ENCODE peak calls at places on chromosomes 13 and 19, in seven cellular contexts. One of them, this sample, is unnamed. For H3K27me3, the result is how much of the 10 kb centered on the place peaks cover.

GRCh38 chr13:91817250-91817649 is 418.8 kb downstream of the GPC5 start:
- DNase-seq in AG04450: no peak
- DNase-seq in cardiac muscle cell: peak
- DNase-seq in left ventricle myocardium inferior: no peak
- DNase-seq in colonic mucosa: no peak
- DNase-seq in suprapubic skin: no peak
- DNase-seq in astrocyte: peak
- DNase-seq in this sample: peak

GRCh38 chr19:33194884-33195710 is 967 bp downstream of the LRP3 start:
- DNase-seq in suprapubic skin: no peak
- DNase-seq in astrocyte: no peak
- DNase-seq in cardiac muscle cell: peak
- DNase-seq in AG04450: no peak
- DNase-seq in left ventricle myocardium inferior: no peak
- DNase-seq in colonic mucosa: peak
- DNase-seq in this sample: peak

GRCh38 chr13:49858183-49858856 is 65.8 kb upstream of the KPNA3 start:
- DNase-seq in colonic mucosa: no peak
- DNase-seq in AG04450: peak
- DNase-seq in left ventricle myocardium inferior: no peak
- DNase-seq in astrocyte: peak
- DNase-seq in suprapubic skin: no peak
- DNase-seq in cardiac muscle cell: peak
- DNase-seq in this sample: no peak

GRCh38 chr19:18815673-18816072 is 16.1 kb upstream of the UPF1 start:
- DNase-seq in left ventricle myocardium inferior: no peak
- DNase-seq in cardiac muscle cell: no peak
- DNase-seq in astrocyte: no peak
- DNase-seq in AG04450: no peak
- DNase-seq in colonic mucosa: no peak
- DNase-seq in suprapubic skin: no peak
- DNase-seq in this sample: no peak

GRCh38 chr19:5430237-5430636 is 25.0 kb upstream of the ZNRF4 start:
- DNase-seq in colonic mucosa: no peak
- DNase-seq in left ventricle myocardium inferior: no peak
- DNase-seq in cardiac muscle cell: no peak
- DNase-seq in suprapubic skin: no peak
- DNase-seq in astrocyte: no peak
- DNase-seq in AG04450: no peak
- DNase-seq in this sample: peak

GRCh38 chr19:35592226-35592625 is 6.3 kb downstream of the PMIS2 start:
- DNase-seq in astrocyte: peak
- DNase-seq in left ventricle myocardium inferior: no peak
- DNase-seq in colonic mucosa: no peak
- DNase-seq in AG04450: peak
- DNase-seq in cardiac muscle cell: peak
- DNase-seq in suprapubic skin: no peak
- DNase-seq in this sample: peak

GRCh38 chr13:99577934-99578917 is 77.0 kb downstream of the TM9SF2 start:
- DNase-seq in suprapubic skin: no peak
- DNase-seq in astrocyte: no peak
- DNase-seq in cardiac muscle cell: peak
- DNase-seq in left ventricle myocardium inferior: no peak
- DNase-seq in colonic mucosa: no peak
- DNase-seq in AG04450: no peak
- DNase-seq in this sample: no peak

GRCh38 chr13:73598021-73598712 is 536.0 kb downstream of the KLF12 start:
- DNase-seq in suprapubic skin: no peak
- DNase-seq in cardiac muscle cell: peak
- DNase-seq in colonic mucosa: no peak
- DNase-seq in AG04450: peak
- DNase-seq in astrocyte: peak
- DNase-seq in left ventricle myocardium inferior: no peak
- DNase-seq in this sample: no peak

GRCh38 chr19:22532388-22533310 is 101.5 kb upstream of the ZNF492 start:
- DNase-seq in suprapubic skin: no peak
- DNase-seq in AG04450: no peak
- DNase-seq in cardiac muscle cell: peak
- DNase-seq in astrocyte: no peak
- DNase-seq in colonic mucosa: peak
- DNase-seq in left ventricle myocardium inferior: peak
- DNase-seq in this sample: no peak

GRCh38 chr13:24221007-24221406 is 60.5 kb downstream of the SPATA13 start:
- DNase-seq in colonic mucosa: no peak
- DNase-seq in cardiac muscle cell: no peak
- DNase-seq in left ventricle myocardium inferior: no peak
- DNase-seq in AG04450: no peak
- DNase-seq in astrocyte: no peak
- DNase-seq in suprapubic skin: no peak
- DNase-seq in this sample: no peak

GRCh38 chr13:36193151-36193855 is 21.1 kb downstream of the SOHLH2 start:
- DNase-seq in AG04450: no peak
- DNase-seq in colonic mucosa: no peak
- DNase-seq in astrocyte: peak
- DNase-seq in left ventricle myocardium inferior: no peak
- DNase-seq in cardiac muscle cell: peak
- DNase-seq in suprapubic skin: no peak
- DNase-seq in this sample: no peak

GRCh38 chr19:39969266-39969665 is 1.7 kb upstream of the PSMC4 start:
- DNase-seq in colonic mucosa: peak
- DNase-seq in astrocyte: no peak
- DNase-seq in cardiac muscle cell: no peak
- DNase-seq in suprapubic skin: no peak
- DNase-seq in AG04450: no peak
- DNase-seq in left ventricle myocardium inferior: no peak
- DNase-seq in this sample: no peak

GRCh38 chr13:30895773-30896172 is 10.3 kb upstream of the MEDAG start:
- DNase-seq in AG04450: peak
- DNase-seq in astrocyte: peak
- DNase-seq in cardiac muscle cell: peak
- DNase-seq in left ventricle myocardium inferior: peak
- DNase-seq in colonic mucosa: no peak
- DNase-seq in suprapubic skin: peak
- DNase-seq in this sample: no peak

GRCh38 chr19:46719629-46720515 is 3.0 kb upstream of the PRKD2 start:
- DNase-seq in colonic mucosa: no peak
- DNase-seq in suprapubic skin: no peak
- DNase-seq in AG04450: no peak
- DNase-seq in left ventricle myocardium inferior: no peak
- DNase-seq in astrocyte: no peak
- DNase-seq in cardiac muscle cell: no peak
- DNase-seq in this sample: no peak

GRCh38 chr19:46717716-46718143 is 816 bp upstream of the PRKD2 start:
- DNase-seq in astrocyte: no peak
- DNase-seq in left ventricle myocardium inferior: no peak
- DNase-seq in colonic mucosa: peak
- DNase-seq in AG04450: no peak
- DNase-seq in cardiac muscle cell: no peak
- DNase-seq in suprapubic skin: no peak
- DNase-seq in this sample: no peak

GRCh38 chr19:46717034-46717715 is at the start of gene PRKD2:
- DNase-seq in colonic mucosa: peak
- DNase-seq in astrocyte: peak
- DNase-seq in AG04450: peak
- DNase-seq in suprapubic skin: peak
- DNase-seq in cardiac muscle cell: peak
- DNase-seq in left ventricle myocardium inferior: peak
- DNase-seq in this sample: peak

GRCh38 chr19:46718934-46719551 is 2.1 kb upstream of the PRKD2 start:
- DNase-seq in colonic mucosa: no peak
- DNase-seq in cardiac muscle cell: no peak
- DNase-seq in left ventricle myocardium inferior: no peak
- DNase-seq in AG04450: no peak
- DNase-seq in suprapubic skin: no peak
- DNase-seq in astrocyte: no peak
- DNase-seq in this sample: no peak

GRCh38 chr19:46718157-46718933 is 1.4 kb upstream of the PRKD2 start:
- DNase-seq in colonic mucosa: peak
- DNase-seq in suprapubic skin: no peak
- DNase-seq in left ventricle myocardium inferior: no peak
- DNase-seq in astrocyte: no peak
- DNase-seq in AG04450: no peak
- DNase-seq in cardiac muscle cell: peak
- DNase-seq in this sample: peak
- H3K27ac ChIP-seq in colonic mucosa: peak
- H3K27ac ChIP-seq in suprapubic skin: peak
- H3K27ac ChIP-seq in left ventricle myocardium inferior: peak
- H3K27ac ChIP-seq in astrocyte: no peak
- H3K27ac ChIP-seq in AG04450: peak
- H3K27ac ChIP-seq in cardiac muscle cell: no peak
- H3K27ac ChIP-seq in this sample: peak

DNA sequence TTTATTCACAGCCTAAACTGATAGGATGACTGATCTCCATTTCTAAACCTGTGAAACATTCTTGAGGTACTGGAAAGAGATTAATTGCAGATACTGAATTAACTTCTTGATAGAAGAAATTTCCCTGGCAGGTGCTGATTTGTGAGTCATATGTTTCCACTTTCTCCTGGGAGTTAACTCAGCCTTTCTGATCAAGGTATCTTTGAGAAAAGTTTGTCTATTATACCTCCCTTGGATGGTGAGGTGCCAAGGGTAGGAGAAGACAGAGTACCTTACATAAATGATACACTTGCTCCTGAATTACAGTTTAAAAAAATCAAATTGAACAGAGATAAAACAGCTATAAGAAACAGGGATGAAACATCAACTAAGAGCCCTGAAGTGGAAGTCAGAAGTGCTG is 123.0 kb downstream of the RGCC start:
- DNase-seq in left ventricle myocardium inferior: no peak
- DNase-seq in colonic mucosa: no peak
- DNase-seq in suprapubic skin: no peak
- DNase-seq in astrocyte: no peak
- DNase-seq in AG04450: no peak
- DNase-seq in cardiac muscle cell: no peak
- DNase-seq in this sample: no peak
- TF ChIP-seq CTCF in left ventricle myocardium inferior: no peak
- TF ChIP-seq CTCF in colonic mucosa: no peak
- TF ChIP-seq CTCF in suprapubic skin: no peak
- TF ChIP-seq CTCF in astrocyte: no peak
- TF ChIP-seq CTCF in AG04450: no peak
- TF ChIP-seq CTCF in cardiac muscle cell: no peak
- TF ChIP-seq CTCF in this sample: no peak

GRCh38 chr19:53882391-53883050 is 524 bp downstream of the PRKCG start:
- DNase-seq in colonic mucosa: no peak
- DNase-seq in AG04450: no peak
- DNase-seq in suprapubic skin: no peak
- DNase-seq in cardiac muscle cell: no peak
- DNase-seq in left ventricle myocardium inferior: no peak
- DNase-seq in astrocyte: no peak
- DNase-seq in this sample: no peak

GRCh38 chr19:53879145-53880037 is 2.6 kb upstream of the PRKCG start:
- DNase-seq in cardiac muscle cell: peak
- DNase-seq in colonic mucosa: peak
- DNase-seq in AG04450: peak
- DNase-seq in astrocyte: peak
- DNase-seq in suprapubic skin: peak
- DNase-seq in left ventricle myocardium inferior: peak
- DNase-seq in this sample: peak

GRCh38 chr19:53878786-53879144 is 3.2 kb upstream of the PRKCG start:
- DNase-seq in left ventricle myocardium inferior: no peak
- DNase-seq in cardiac muscle cell: no peak
- DNase-seq in astrocyte: no peak
- DNase-seq in colonic mucosa: no peak
- DNase-seq in AG04450: no peak
- DNase-seq in suprapubic skin: no peak
- DNase-seq in this sample: no peak

GRCh38 chr19:53881482-53882390 is at the start of gene PRKCG:
- DNase-seq in colonic mucosa: peak
- DNase-seq in AG04450: no peak
- DNase-seq in left ventricle myocardium inferior: peak
- DNase-seq in suprapubic skin: peak
- DNase-seq in cardiac muscle cell: no peak
- DNase-seq in astrocyte: no peak
- DNase-seq in this sample: peak

DNA sequence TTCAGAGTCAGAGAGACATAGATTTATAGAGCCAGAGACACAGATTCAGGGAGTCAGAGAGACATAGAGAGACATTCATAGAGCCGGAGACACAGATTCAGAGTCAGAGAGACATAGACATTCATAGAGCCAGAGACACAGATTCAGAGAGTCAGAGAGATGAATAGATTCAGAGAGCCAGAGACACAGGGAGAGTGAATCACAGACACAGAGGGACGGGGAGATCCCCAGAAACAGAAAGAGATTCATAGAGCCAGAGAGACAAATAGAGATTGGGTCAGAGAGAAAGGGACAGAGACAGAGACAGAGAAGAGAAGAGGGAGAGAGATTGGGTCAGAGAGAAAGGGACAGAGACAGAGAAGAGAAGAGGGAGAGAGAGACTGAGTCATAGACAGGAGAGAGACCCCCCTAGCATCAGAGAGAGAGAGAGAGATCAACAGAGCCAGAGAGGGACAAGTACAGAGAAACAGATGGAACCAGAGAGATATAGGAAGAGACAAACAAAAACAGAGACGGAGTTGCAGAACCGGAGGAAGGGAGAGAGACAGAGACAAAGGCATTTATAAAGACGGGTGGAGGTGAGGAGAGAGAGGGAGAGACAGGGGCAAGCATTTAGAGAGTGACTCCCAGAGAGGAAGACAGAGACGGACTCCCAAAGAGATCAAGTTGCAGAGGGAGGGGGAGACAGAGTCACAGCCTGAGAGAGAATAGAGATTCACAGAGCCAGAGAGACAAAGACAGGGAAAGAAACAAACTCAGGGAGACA is 1.1 kb upstream of the PRKCG start:
- DNase-seq in left ventricle myocardium inferior: no peak
- DNase-seq in colonic mucosa: no peak
- DNase-seq in cardiac muscle cell: no peak
- DNase-seq in astrocyte: no peak
- DNase-seq in suprapubic skin: no peak
- DNase-seq in AG04450: no peak
- DNase-seq in this sample: no peak
- H3K27me3 ChIP-seq in left ventricle myocardium inferior: half or more
- H3K27me3 ChIP-seq in colonic mucosa: under half
- H3K27me3 ChIP-seq in cardiac muscle cell: under half
- H3K27me3 ChIP-seq in astrocyte: half or more
- H3K27me3 ChIP-seq in suprapubic skin: half or more
- H3K27me3 ChIP-seq in AG04450: under half
- H3K27me3 ChIP-seq in this sample: under half

GRCh38 chr19:2602391-2603181 is 99.9 kb downstream of the GNG7 start:
- DNase-seq in suprapubic skin: peak
- DNase-seq in astrocyte: peak
- DNase-seq in colonic mucosa: peak
- DNase-seq in AG04450: peak
- DNase-seq in cardiac muscle cell: peak
- DNase-seq in left ventricle myocardium inferior: peak
- DNase-seq in this sample: no peak

GRCh38 chr19:2607712-2608601 is 94.5 kb downstream of the GNG7 start:
- DNase-seq in colonic mucosa: no peak
- DNase-seq in AG04450: no peak
- DNase-seq in cardiac muscle cell: no peak
- DNase-seq in left ventricle myocardium inferior: no peak
- DNase-seq in astrocyte: no peak
- DNase-seq in suprapubic skin: no peak
- DNase-seq in this sample: no peak

GRCh38 chr19:2604747-2605329 is 97.7 kb downstream of the GNG7 start:
- DNase-seq in astrocyte: no peak
- DNase-seq in colonic mucosa: no peak
- DNase-seq in suprapubic skin: peak
- DNase-seq in left ventricle myocardium inferior: no peak
- DNase-seq in cardiac muscle cell: no peak
- DNase-seq in AG04450: no peak
- DNase-seq in this sample: no peak

GRCh38 chr19:2600914-2601870 is 101.3 kb downstream of the GNG7 start:
- DNase-seq in cardiac muscle cell: no peak
- DNase-seq in AG04450: no peak
- DNase-seq in astrocyte: no peak
- DNase-seq in suprapubic skin: peak
- DNase-seq in colonic mucosa: no peak
- DNase-seq in left ventricle myocardium inferior: no peak
- DNase-seq in this sample: no peak

GRCh38 chr19:2603320-2603719 is 99.2 kb downstream of the GNG7 start:
- DNase-seq in suprapubic skin: peak
- DNase-seq in AG04450: no peak
- DNase-seq in astrocyte: peak
- DNase-seq in left ventricle myocardium inferior: peak
- DNase-seq in cardiac muscle cell: peak
- DNase-seq in colonic mucosa: no peak
- DNase-seq in this sample: no peak
- H3K27ac ChIP-seq in suprapubic skin: peak
- H3K27ac ChIP-seq in AG04450: peak
- H3K27ac ChIP-seq in astrocyte: peak
- H3K27ac ChIP-seq in left ventricle myocardium inferior: peak
- H3K27ac ChIP-seq in cardiac muscle cell: peak
- H3K27ac ChIP-seq in colonic mucosa: peak
- H3K27ac ChIP-seq in this sample: no peak